ENCODE peak calls at places on chromosome 14, in nine cellular contexts. V is endodermal cell, K is ovary, E is right lobe of liver, T is colonic mucosa, L is left lung, R is GM06990, J is small intestine, H is BJ. Y is an unnamed sample.
A peak's percentile ranks its signal among the peaks of the same experiment; 100 is the strongest.

GRCh38 chr14:101005447-101005846 is 101.9 kb upstream of the RTL1 start:
- DNase-seq in H (no peak), V (peak; percentile 29), J (no peak), E (no peak), T (no peak), L (peak; percentile 56), K (peak; percentile 33), R (no peak), Y (peak; percentile 9)

GRCh38 chr14:70638416-70638815 is 3.3 kb upstream of the TTC9 start:
- DNase-seq in K (no peak), L (no peak), J (no peak), V (no peak), E (no peak), H (no peak), T (no peak), R (no peak), Y (no peak)

GRCh38 chr14:83714141-83714540 is 1815.8 kb upstream of the FLRT2 start:
- DNase-seq in J (no peak), H (no peak), K (no peak), E (no peak), V (no peak), R (no peak), T (no peak), L (no peak), Y (no peak)

GRCh38 chr14:67618617-67619063 is 1.1 kb upstream of the ARG2 start:
- DNase-seq in R (peak; percentile 37), E (no peak), K (no peak), J (peak; percentile 74), H (peak; percentile 37), T (peak; percentile 20), L (no peak), V (no peak), Y (peak; percentile 53)

GRCh38 chr14:44317433-44317746 is 189.7 kb downstream of the FSCB start:
- DNase-seq in R (no peak), T (no peak), L (no peak), J (no peak), H (no peak), E (no peak), K (no peak), V (no peak), Y (no peak)

GRCh38 chr14:69097974-69098373 is 54.9 kb downstream of the DCAF5 start:
- DNase-seq in K (no peak), V (no peak), J (no peak), T (no peak), H (no peak), R (no peak), E (no peak), L (no peak), Y (no peak)

GRCh38 chr14:89473569-89473968 is 56.5 kb upstream of the FOXN3 start:
- DNase-seq in V (no peak), E (no peak), T (no peak), L (no peak), J (no peak), R (no peak), H (no peak), K (no peak), Y (no peak)

GRCh38 chr14:85519661-85520305 is 10.2 kb upstream of the FLRT2 start:
- DNase-seq in H (no peak), L (no peak), K (no peak), V (no peak), J (no peak), T (no peak), R (no peak), E (no peak), Y (no peak)

GRCh38 chr14:33959692-33960151 is 8.8 kb upstream of the EGLN3 start:
- DNase-seq in V (peak; percentile 78), H (no peak), R (no peak), K (no peak), J (no peak), E (no peak), T (no peak), L (no peak), Y (peak; percentile 63)

GRCh38 chr14:88950069-88950468 is 125.6 kb downstream of the TTC8 start:
- DNase-seq in H (no peak), T (no peak), R (no peak), E (no peak), J (no peak), K (no peak), V (no peak), L (no peak), Y (no peak)

GRCh38 chr14:99378782-99379214 is 101.9 kb downstream of the SETD3 start:
- DNase-seq in E (no peak), V (no peak), T (no peak), J (peak; percentile 37), L (no peak), R (no peak), H (no peak), K (no peak), Y (no peak)

GRCh38 chr14:99377951-99378350 is 102.7 kb downstream of the SETD3 start:
- DNase-seq in R (no peak), E (no peak), T (no peak), L (no peak), V (peak; percentile 15), J (no peak), K (no peak), H (no peak), Y (no peak)

GRCh38 chr14:99380402-99380801 is 100.3 kb downstream of the SETD3 start:
- DNase-seq in J (no peak), H (no peak), R (no peak), K (no peak), T (no peak), L (no peak), V (no peak), E (no peak), Y (no peak)

DNA sequence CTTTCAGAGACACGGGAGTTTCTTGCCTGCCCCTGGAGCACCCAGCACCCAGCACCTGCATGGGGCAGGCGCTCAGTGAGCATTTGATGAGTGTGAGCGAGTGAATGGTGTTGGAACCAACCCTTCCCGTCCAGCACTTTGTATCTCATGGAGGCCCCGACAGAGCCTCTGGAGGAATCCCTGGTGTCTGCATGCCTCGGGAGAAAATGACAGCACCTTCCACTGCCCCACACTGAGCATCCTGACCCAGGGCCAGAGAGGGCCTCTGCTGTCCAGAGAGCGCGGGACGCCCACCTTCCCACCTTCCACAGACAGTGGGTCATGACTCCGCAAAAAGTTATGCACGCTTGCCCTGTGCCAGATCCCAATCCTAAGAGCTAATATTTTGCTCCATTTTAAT is 103.0 kb upstream of the BCL11B start:
- DNase-seq in T (no peak), R (no peak), J (no peak), K (no peak), V (no peak), H (no peak), L (no peak), E (no peak), Y (no peak)
- H3K4me3 ChIP-seq in T (no peak overlapping the region), R (no peak overlapping the region), J (no peak overlapping the region), K (no peak overlapping the region), V (no peak overlapping the region), H (no peak overlapping the region), L (no peak overlapping the region), E (no peak overlapping the region), Y (no peak overlapping the region)

GRCh38 chr14:35032562-35032961 is 13.5 kb upstream of the FAM177A1 start:
- DNase-seq in J (no peak), R (no peak), E (no peak), L (no peak), T (no peak), V (no peak), K (no peak), H (no peak), Y (no peak)

GRCh38 chr14:35034440-35034833 is 11.6 kb upstream of the FAM177A1 start:
- DNase-seq in K (no peak), H (no peak), J (no peak), V (peak; percentile 53), L (no peak), R (no peak), T (no peak), E (no peak), Y (no peak)
- H3K36me3 ChIP-seq in K (no peaks in the 10 kb centered on the region), H (peaks cover 5% of the 10 kb centered on the region), J (peaks cover 2% of the 10 kb centered on the region), V (peaks cover 32% of the 10 kb centered on the region), L (no peaks in the 10 kb centered on the region), R (peaks cover 1% of the 10 kb centered on the region), T (no peaks in the 10 kb centered on the region), E (no peaks in the 10 kb centered on the region), Y (no peaks in the 10 kb centered on the region)

GRCh38 chr14:64844993-64845536 is 34.6 kb downstream of the SPTB start:
- DNase-seq in E (no peak), K (no peak), L (no peak), T (no peak), R (no peak), V (no peak), J (no peak), H (no peak), Y (no peak)
- H3K27me3 ChIP-seq in E (no peaks in the 10 kb centered on the region), K (no peaks in the 10 kb centered on the region), L (no peaks in the 10 kb centered on the region), T (no peaks in the 10 kb centered on the region), R (no peaks in the 10 kb centered on the region), V (peaks cover 11% of the 10 kb centered on the region), J (peaks cover 5% of the 10 kb centered on the region), H (peaks cover 14% of the 10 kb centered on the region), Y (no peaks in the 10 kb centered on the region)

GRCh38 chr14:50344116-50344775 is 32.1 kb downstream of the DMAC2L start:
- DNase-seq in V (no peak), H (no peak), R (peak; percentile 22), K (no peak), J (no peak), L (no peak), T (no peak), E (no peak), Y (no peak)

GRCh38 chr14:50340045-50340444 is 27.9 kb downstream of the DMAC2L start:
- DNase-seq in E (no peak), T (no peak), H (no peak), K (no peak), L (no peak), R (no peak), J (peak; percentile 28), V (no peak), Y (no peak)

GRCh38 chr14:50343424-50343823 is 31.3 kb downstream of the DMAC2L start:
- DNase-seq in L (no peak), R (no peak), E (no peak), T (no peak), K (no peak), V (no peak), J (no peak), H (no peak), Y (no peak)

GRCh38 chr14:50340945-50341344 is 28.8 kb downstream of the DMAC2L start:
- DNase-seq in T (no peak), J (no peak), E (no peak), L (no peak), R (no peak), H (no peak), V (peak; percentile 77), K (no peak), Y (no peak)

DNA sequence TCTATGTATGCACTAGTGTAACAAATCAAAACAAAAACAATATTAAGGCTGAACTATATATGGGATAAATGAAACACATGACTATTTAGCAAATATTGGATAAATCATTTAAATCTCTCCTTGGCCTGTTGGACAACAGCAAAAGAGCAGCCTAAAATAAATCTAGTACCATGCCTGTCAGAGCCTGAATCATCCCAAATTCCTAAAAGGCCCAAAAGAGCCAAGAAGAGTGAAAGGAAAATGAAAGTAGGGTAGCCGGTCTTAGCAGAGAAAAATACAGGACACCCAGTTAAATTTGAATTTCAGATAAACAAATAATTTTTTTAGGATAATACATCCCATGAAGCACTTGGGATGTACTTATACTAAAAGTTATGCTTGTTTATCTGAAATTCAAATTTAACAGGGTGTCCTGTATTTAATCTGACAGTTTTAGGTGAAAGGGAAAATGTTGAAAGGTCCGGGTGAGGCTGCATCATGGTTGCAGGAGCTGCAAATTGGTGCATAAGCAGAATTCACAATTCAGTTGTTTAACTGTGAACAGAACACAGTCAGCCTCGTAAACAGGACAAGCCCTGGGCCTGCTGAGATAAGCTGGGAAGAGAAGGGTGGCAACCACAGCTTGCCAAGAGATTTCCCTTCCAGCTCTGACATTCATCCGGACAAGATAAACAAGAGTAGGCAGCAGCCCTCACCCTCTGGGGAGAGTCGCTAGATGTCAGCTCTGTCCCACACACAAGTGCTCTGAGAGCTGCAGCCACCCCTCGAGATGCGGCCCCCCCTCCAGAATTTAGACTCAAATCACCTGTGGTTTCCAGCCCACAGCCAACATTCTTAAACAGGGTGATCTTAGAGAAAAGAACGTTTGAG is 30.3 kb downstream of the DMAC2L start:
- DNase-seq in E (peak; percentile 70), R (peak; percentile 45), K (peak; percentile 71), L (peak; percentile 48), T (peak; percentile 76), H (peak; percentile 58), V (peak; percentile 82), J (peak; percentile 46), Y (peak; percentile 52)
- H3K4me3 ChIP-seq in E (no peak overlapping the region), R (no peak overlapping the region), K (peak overlapping the region; percentile 24), L (no peak overlapping the region), T (no peak overlapping the region), H (peak overlapping the region; percentile 1), V (no peak overlapping the region), J (no peak overlapping the region), Y (no peak overlapping the region)